ENCODE peak calls at places on chromosomes 7 and 10, in ten cellular contexts. R is cardiac muscle cell, Y is spleen, J is right cardiac atrium, V is HCT116, D is mesenchymal stem cell, B is A549, S is GM23248, P is upper lobe of right lung, A is HepG2. K is an unnamed sample. For H3K4me1 and H3K9me3, the result is how much of the 10 kb centered on the place peaks cover.

GRCh38 chr7:90951986-90952648 is 312.1 kb upstream of the FZD1 start:
- DNase-seq in R (no peak), Y (no peak), J (no peak), V (no peak), D (no peak), B (no peak), S (no peak), P (no peak), A (no peak), K (no peak)

GRCh38 chr10:84783386-84783785 is 455.0 kb downstream of the CCSER2 start:
- DNase-seq in R (peak), Y (no peak), J (no peak), V (peak), D (peak), B (peak), S (peak), P (no peak), A (peak), K (peak)

GRCh38 chr7:142797342-142797798 is 26.6 kb downstream of the PRSS2 start:
- DNase-seq in R (no peak), Y (peak), J (no peak), V (no peak), D (no peak), B (no peak), S (no peak), P (no peak), A (no peak), K (no peak)

GRCh38 chr10:103707956-103708626 is 147.3 kb downstream of the SH3PXD2A start:
- DNase-seq in R (no peak), Y (no peak), J (no peak), V (no peak), D (no peak), B (no peak), S (no peak), P (no peak), A (no peak), K (no peak)

GRCh38 chr7:35906191-35906908 is 105.5 kb downstream of the SEPTIN7 start:
- DNase-seq in R (peak), Y (no peak), J (peak), V (peak), D (peak), B (peak), S (peak), P (no peak), A (peak), K (peak)

GRCh38 chr10:16519250-16519907 is 2.3 kb downstream of the C1QL3 start:
- DNase-seq in R (no peak), Y (no peak), J (no peak), V (no peak), D (no peak), B (no peak), S (no peak), P (no peak), A (no peak), K (no peak)

GRCh38 chr7:54687518-54688212 is 71.3 kb downstream of the SEC61G start:
- DNase-seq in R (no peak), Y (no peak), J (no peak), V (no peak), D (no peak), B (no peak), S (no peak), P (no peak), A (no peak), K (no peak)

GRCh38 chr10:71727429-71728217 is 8.0 kb upstream of the C10orf105 start:
- DNase-seq in R (peak), Y (peak), J (peak), V (no peak), D (no peak), B (no peak), S (peak), P (no peak), A (peak), K (peak)

GRCh38 chr7:30026229-30027064 is at the start of gene FKBP14:
- DNase-seq in R (peak), Y (peak), J (peak), V (peak), D (peak), B (peak), S (peak), P (peak), A (peak), K (peak)

GRCh38 chr10:86681722-86682386 is 13.5 kb downstream of the LDB3 start:
- DNase-seq in R (no peak), Y (no peak), J (no peak), V (no peak), D (no peak), B (no peak), S (no peak), P (no peak), A (no peak), K (no peak)
- H3K4me1 ChIP-seq in R (half or more), Y (under half), J (under half), V (under half), D (under half), B (under half), S (under half), P (under half), A (under half), K (under half)

DNA sequence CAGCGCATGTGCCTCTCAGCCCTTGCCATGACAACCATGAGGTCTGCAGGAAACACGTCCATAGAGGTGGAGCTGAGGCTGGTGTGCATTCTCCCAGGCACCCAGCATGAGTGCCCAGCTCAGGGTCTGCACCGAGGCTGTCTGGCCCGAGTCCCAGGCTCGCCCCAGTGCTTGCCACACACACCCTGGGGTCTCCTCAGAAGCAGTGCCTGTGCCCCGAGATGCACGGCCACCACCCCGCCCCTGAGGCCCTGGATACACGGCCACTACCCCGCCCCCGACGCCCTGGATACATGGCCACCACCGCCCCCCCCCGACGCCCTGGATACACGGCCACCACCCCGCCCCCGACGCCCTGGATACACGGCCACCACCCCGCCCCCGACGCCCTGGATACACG is 529.7 kb downstream of the DNAJB6 start:
- DNase-seq in R (no peak), Y (peak), J (no peak), V (no peak), D (no peak), B (no peak), S (no peak), P (no peak), A (no peak), K (no peak)
- H3K9me3 ChIP-seq in R (under half), Y (under half), J (under half), V (under half), D (under half), B (under half), S (under half), P (under half), A (under half), K (under half)

GRCh38 chr7:117402109-117402508 is 25.2 kb downstream of the ASZ1 start:
- DNase-seq in R (no peak), Y (no peak), J (no peak), V (no peak), D (no peak), B (no peak), S (no peak), P (no peak), A (no peak), K (no peak)

GRCh38 chr7:117403737-117404136 is 23.6 kb downstream of the ASZ1 start:
- DNase-seq in R (no peak), Y (no peak), J (no peak), V (no peak), D (no peak), B (no peak), S (no peak), P (no peak), A (no peak), K (no peak)

GRCh38 chr7:117401293-117402002 is 25.8 kb downstream of the ASZ1 start:
- DNase-seq in R (no peak), Y (no peak), J (no peak), V (no peak), D (no peak), B (peak), S (peak), P (no peak), A (peak), K (no peak)

GRCh38 chr7:117395743-117396142 is 31.6 kb downstream of the ASZ1 start:
- DNase-seq in R (no peak), Y (no peak), J (no peak), V (no peak), D (no peak), B (no peak), S (no peak), P (no peak), A (no peak), K (no peak)

GRCh38 chr7:117399820-117400422 is 27.4 kb downstream of the ASZ1 start:
- DNase-seq in R (no peak), Y (no peak), J (no peak), V (no peak), D (no peak), B (peak), S (peak), P (no peak), A (no peak), K (no peak)
- H3K4me1 ChIP-seq in R (under half), Y (under half), J (under half), V (under half), D (under half), B (under half), S (under half), P (under half), A (under half), K (under half)

GRCh38 chr7:157768198-157768597 is 431.4 kb downstream of the DNAJB6 start:
- DNase-seq in R (no peak), Y (peak), J (no peak), V (no peak), D (no peak), B (no peak), S (no peak), P (no peak), A (no peak), K (no peak)

GRCh38 chr7:157767466-157767865 is 430.7 kb downstream of the DNAJB6 start:
- DNase-seq in R (no peak), Y (peak), J (no peak), V (no peak), D (no peak), B (no peak), S (no peak), P (no peak), A (no peak), K (no peak)

GRCh38 chr7:157764193-157764592 is 427.4 kb downstream of the DNAJB6 start:
- DNase-seq in R (no peak), Y (no peak), J (no peak), V (no peak), D (no peak), B (no peak), S (no peak), P (no peak), A (no peak), K (no peak)

GRCh38 chr7:157764946-157765537 is 428.2 kb downstream of the DNAJB6 start:
- DNase-seq in R (no peak), Y (no peak), J (no peak), V (no peak), D (no peak), B (no peak), S (no peak), P (no peak), A (no peak), K (no peak)

DNA sequence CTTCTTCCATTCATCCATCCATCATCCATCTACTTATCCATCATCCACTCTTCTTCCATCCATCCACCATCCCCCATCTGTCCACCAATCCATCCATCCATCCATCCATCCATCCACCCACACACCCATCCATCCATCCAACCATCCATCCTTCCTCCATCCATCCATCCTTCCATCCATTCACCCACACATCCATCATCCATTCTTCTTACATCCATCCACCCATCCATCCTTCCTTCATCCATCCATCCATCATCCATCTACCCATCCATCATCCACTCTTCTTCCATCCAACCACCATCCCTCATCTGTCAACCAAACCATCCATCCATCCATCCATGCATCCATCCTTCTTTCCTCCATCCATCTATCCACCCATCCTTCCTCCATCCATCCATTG is 429.3 kb downstream of the DNAJB6 start:
- DNase-seq in R (no peak), Y (no peak), J (no peak), V (no peak), D (no peak), B (no peak), S (no peak), P (no peak), A (no peak), K (no peak)
- H3K9me3 ChIP-seq in R (under half), Y (under half), J (under half), V (under half), D (under half), B (under half), S (under half), P (under half), A (under half), K (under half)

K was measured in BE2C.